ENCODE peak calls at places on chromosomes 12 and 14, in five cellular contexts. One of them, this sample, is unnamed. For H3K27me3, the result is how much of the 10 kb centered on the place peaks cover.

GRCh38 chr12:77236066-77236465 is 170.7 kb upstream of the E2F7 start:
- DNase-seq in lung: no peak
- DNase-seq in keratinocyte: no peak
- DNase-seq in mammary epithelial cell: no peak
- DNase-seq in AG04450: no peak
- DNase-seq in this sample: no peak

GRCh38 chr12:120640840-120641833 is 711 bp downstream of the CABP1 start:
- DNase-seq in lung: peak
- DNase-seq in keratinocyte: no peak
- DNase-seq in mammary epithelial cell: peak
- DNase-seq in AG04450: no peak
- DNase-seq in this sample: peak

GRCh38 chr12:64098709-64099354 is 123.3 kb downstream of the KICS2 start:
- DNase-seq in lung: no peak
- DNase-seq in keratinocyte: no peak
- DNase-seq in mammary epithelial cell: no peak
- DNase-seq in AG04450: no peak
- DNase-seq in this sample: no peak

GRCh38 chr12:100827901-100828520 is 33.4 kb downstream of the ANO4 start:
- DNase-seq in lung: no peak
- DNase-seq in keratinocyte: no peak
- DNase-seq in mammary epithelial cell: peak
- DNase-seq in AG04450: no peak
- DNase-seq in this sample: peak

GRCh38 chr14:32372154-32372553 is 43.1 kb downstream of the AKAP6 start:
- DNase-seq in lung: no peak
- DNase-seq in keratinocyte: peak
- DNase-seq in mammary epithelial cell: peak
- DNase-seq in AG04450: peak
- DNase-seq in this sample: peak

GRCh38 chr12:114676142-114676741 is 7.7 kb downstream of the TBX3 start:
- DNase-seq in lung: no peak
- DNase-seq in keratinocyte: no peak
- DNase-seq in mammary epithelial cell: peak
- DNase-seq in AG04450: no peak
- DNase-seq in this sample: no peak

GRCh38 chr12:100808777-100809176 is 14.2 kb downstream of the ANO4 start:
- DNase-seq in lung: no peak
- DNase-seq in keratinocyte: no peak
- DNase-seq in mammary epithelial cell: no peak
- DNase-seq in AG04450: no peak
- DNase-seq in this sample: no peak

GRCh38 chr12:116838395-116838794 is 42.8 kb downstream of the HRK start:
- DNase-seq in lung: no peak
- DNase-seq in keratinocyte: no peak
- DNase-seq in mammary epithelial cell: no peak
- DNase-seq in AG04450: no peak
- DNase-seq in this sample: no peak

GRCh38 chr12:81949721-81950120 is 190.6 kb upstream of the PPFIA2 start:
- DNase-seq in lung: no peak
- DNase-seq in keratinocyte: no peak
- DNase-seq in mammary epithelial cell: no peak
- DNase-seq in AG04450: no peak
- DNase-seq in this sample: no peak

GRCh38 chr12:113152835-113153814 is 3.6 kb downstream of the CFAP73 start:
- DNase-seq in lung: peak
- DNase-seq in keratinocyte: no peak
- DNase-seq in mammary epithelial cell: peak
- DNase-seq in AG04450: no peak
- DNase-seq in this sample: peak

GRCh38 chr14:54603362-54603761 is 36.4 kb downstream of the SAMD4A start:
- DNase-seq in lung: no peak
- DNase-seq in keratinocyte: no peak
- DNase-seq in mammary epithelial cell: peak
- DNase-seq in AG04450: no peak
- DNase-seq in this sample: peak

DNA sequence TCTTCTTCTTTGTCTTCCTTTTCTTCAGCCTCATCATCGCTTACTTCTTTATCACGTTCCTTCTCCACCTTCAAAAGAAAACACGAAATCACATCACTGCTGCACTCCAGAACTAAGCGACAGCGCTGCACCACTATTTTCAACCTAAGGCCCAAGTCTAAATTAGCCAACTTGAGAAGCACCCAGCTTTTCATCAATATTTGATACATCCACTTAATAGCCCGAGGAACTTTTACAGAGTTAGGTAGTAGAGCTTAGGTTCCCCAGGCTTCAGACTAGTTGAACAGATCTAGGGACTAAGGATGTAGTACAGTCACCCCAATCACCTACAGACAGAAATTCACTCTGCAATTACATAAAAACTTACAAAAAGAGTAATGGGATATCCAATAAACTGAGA is 1.9 kb downstream of the HSP90AA1 start:
- DNase-seq in lung: no peak
- DNase-seq in keratinocyte: no peak
- DNase-seq in mammary epithelial cell: no peak
- DNase-seq in AG04450: no peak
- DNase-seq in this sample: no peak
- H3K4me3 ChIP-seq in lung: no peak
- H3K4me3 ChIP-seq in keratinocyte: peak
- H3K4me3 ChIP-seq in mammary epithelial cell: peak
- H3K4me3 ChIP-seq in AG04450: peak
- H3K4me3 ChIP-seq in this sample: no peak

DNA sequence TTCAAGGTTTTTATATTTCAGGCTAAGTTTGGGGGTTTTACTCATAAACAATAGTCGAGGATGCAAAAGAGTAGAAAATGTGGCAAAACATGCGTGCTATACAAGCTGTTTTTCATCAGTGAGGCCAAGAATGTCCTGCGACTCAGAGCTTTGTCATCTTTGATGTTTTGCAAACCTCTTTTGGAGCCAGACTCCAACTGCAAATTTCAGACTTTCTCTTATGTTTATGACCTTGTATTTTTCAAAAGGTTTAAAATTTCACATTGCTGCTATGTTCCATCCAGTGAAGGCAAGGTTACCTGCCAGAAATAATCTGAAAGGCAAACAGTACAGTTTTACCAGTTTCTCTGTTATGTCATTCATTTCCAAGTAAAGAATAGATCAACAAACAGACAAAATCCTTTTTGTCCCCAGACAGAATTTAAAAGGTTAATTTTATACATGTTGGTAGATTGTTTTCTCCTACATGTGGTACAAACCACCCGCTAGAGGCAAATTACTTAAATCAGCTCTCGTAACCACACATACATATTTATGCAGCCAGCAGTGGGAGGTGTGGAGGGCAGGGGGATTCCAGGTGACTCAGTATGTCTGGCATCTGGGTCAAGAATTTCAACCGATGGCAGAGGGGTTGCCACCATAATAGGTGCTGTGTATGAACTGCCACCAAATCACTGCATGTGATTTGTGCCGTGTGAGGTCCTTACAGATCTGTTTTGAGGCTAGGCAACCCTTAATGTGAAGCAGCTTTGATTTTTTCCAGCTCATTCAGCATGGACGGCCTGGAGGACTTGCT is 119.8 kb upstream of the CPM start:
- DNase-seq in lung: peak
- DNase-seq in keratinocyte: peak
- DNase-seq in mammary epithelial cell: peak
- DNase-seq in AG04450: peak
- DNase-seq in this sample: peak
- TF ChIP-seq CTCF in lung: no peak
- TF ChIP-seq CTCF in keratinocyte: no peak
- TF ChIP-seq CTCF in mammary epithelial cell: peak
- TF ChIP-seq CTCF in AG04450: peak
- TF ChIP-seq CTCF in this sample: no peak

GRCh38 chr12:111171334-111171733 is 197.6 kb downstream of the PHETA1 start:
- DNase-seq in lung: no peak
- DNase-seq in keratinocyte: no peak
- DNase-seq in mammary epithelial cell: no peak
- DNase-seq in AG04450: no peak
- DNase-seq in this sample: no peak

GRCh38 chr12:111166779-111167540 is 201.9 kb downstream of the PHETA1 start:
- DNase-seq in lung: no peak
- DNase-seq in keratinocyte: no peak
- DNase-seq in mammary epithelial cell: no peak
- DNase-seq in AG04450: no peak
- DNase-seq in this sample: no peak

GRCh38 chr12:111169032-111169431 is 199.9 kb downstream of the PHETA1 start:
- DNase-seq in lung: no peak
- DNase-seq in keratinocyte: no peak
- DNase-seq in mammary epithelial cell: no peak
- DNase-seq in AG04450: no peak
- DNase-seq in this sample: no peak

GRCh38 chr12:111170559-111170958 is 198.3 kb downstream of the PHETA1 start:
- DNase-seq in lung: no peak
- DNase-seq in keratinocyte: no peak
- DNase-seq in mammary epithelial cell: no peak
- DNase-seq in AG04450: no peak
- DNase-seq in this sample: no peak

DNA sequence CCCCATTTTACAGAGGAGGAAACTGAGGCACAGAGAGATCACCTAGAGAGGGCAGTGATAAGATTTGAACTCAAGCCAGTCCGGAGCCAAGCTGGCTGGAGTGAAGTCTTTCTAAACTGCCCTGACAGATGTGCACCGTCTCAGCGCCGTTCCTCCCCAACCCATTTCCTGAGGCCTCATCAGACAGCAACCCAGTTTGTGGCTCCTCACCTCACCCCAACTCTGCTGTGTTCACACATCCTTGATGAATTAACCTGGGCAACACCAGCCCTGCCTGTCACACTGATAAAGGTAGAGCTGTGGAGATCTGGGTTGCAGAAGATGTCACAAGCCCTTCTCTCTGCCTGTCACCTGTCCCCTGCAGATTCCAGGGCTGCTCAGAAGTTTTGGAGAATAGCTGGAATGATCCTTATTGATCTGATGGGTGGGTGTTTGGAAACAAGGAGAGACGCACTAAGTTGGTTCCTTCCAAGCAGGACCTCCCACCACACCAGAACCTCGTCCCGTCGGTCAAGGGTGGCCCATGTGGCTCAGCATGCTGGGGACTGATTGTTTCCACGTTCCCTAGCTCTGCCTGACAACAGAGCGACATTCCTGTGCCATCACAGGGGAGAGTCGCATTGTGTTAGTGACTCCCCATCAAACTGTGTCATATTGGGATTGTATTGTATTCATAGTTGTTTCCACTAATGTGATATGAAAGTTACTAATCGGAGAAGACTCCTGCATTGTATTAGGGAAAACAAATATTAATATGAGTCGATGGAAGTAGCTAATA is 200.7 kb downstream of the PHETA1 start:
- DNase-seq in lung: no peak
- DNase-seq in keratinocyte: no peak
- DNase-seq in mammary epithelial cell: no peak
- DNase-seq in AG04450: no peak
- DNase-seq in this sample: no peak
- H3K27me3 ChIP-seq in lung: under half
- H3K27me3 ChIP-seq in keratinocyte: under half
- H3K27me3 ChIP-seq in mammary epithelial cell: under half
- H3K27me3 ChIP-seq in AG04450: under half
- H3K27me3 ChIP-seq in this sample: under half

GRCh38 chr14:61386173-61386772 is 64.9 kb downstream of the PRKCH start:
- DNase-seq in lung: no peak
- DNase-seq in keratinocyte: no peak
- DNase-seq in mammary epithelial cell: no peak
- DNase-seq in AG04450: no peak
- DNase-seq in this sample: no peak

GRCh38 chr14:61387076-61387475 is 65.7 kb downstream of the PRKCH start:
- DNase-seq in lung: no peak
- DNase-seq in keratinocyte: no peak
- DNase-seq in mammary epithelial cell: no peak
- DNase-seq in AG04450: no peak
- DNase-seq in this sample: no peak

GRCh38 chr14:61382842-61383241 is 61.5 kb downstream of the PRKCH start:
- DNase-seq in lung: no peak
- DNase-seq in keratinocyte: no peak
- DNase-seq in mammary epithelial cell: no peak
- DNase-seq in AG04450: no peak
- DNase-seq in this sample: no peak

GRCh38 chr14:61388173-61388975 is 67.0 kb downstream of the PRKCH start:
- DNase-seq in lung: no peak
- DNase-seq in keratinocyte: peak
- DNase-seq in mammary epithelial cell: peak
- DNase-seq in AG04450: no peak
- DNase-seq in this sample: peak

DNA sequence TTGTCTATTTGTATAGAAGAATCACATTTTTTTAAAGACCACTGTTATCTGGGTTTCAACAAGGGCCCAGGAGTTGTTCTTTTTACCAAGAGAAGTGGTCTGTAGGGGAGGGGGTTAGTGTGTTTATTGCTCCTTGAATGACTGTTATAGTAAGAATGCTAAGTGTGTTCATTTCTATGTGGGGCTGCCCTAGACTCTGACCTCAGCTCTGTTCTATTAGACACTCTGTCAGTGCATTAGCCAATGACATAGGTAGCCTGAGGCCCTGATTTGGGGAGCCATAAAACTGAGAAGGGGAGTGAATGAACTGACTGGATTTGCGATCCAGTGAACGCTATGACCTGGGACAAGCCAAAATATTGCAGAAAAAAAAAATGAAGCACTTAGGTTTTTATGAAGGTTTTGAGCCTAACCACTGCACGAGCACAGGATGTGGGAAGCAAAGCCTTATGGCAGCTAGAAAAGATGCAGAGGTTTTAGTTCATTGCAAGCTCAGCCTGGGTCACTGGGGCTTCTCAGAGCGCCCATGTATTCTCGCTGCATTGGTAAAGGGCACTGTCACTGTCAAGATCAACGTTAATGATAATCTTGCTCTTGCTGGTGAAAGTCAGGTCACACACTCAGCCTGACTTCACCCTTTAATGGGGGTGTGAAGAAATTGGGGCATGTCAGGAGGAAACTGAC is 63.8 kb downstream of the PRKCH start:
- DNase-seq in lung: no peak
- DNase-seq in keratinocyte: no peak
- DNase-seq in mammary epithelial cell: no peak
- DNase-seq in AG04450: no peak
- DNase-seq in this sample: no peak
- H3K4me3 ChIP-seq in lung: no peak
- H3K4me3 ChIP-seq in keratinocyte: no peak
- H3K4me3 ChIP-seq in mammary epithelial cell: no peak
- H3K4me3 ChIP-seq in AG04450: no peak
- H3K4me3 ChIP-seq in this sample: no peak

GRCh38 chr12:51240971-51241370 is 2.3 kb downstream of the DAZAP2 start:
- DNase-seq in lung: no peak
- DNase-seq in keratinocyte: no peak
- DNase-seq in mammary epithelial cell: peak
- DNase-seq in AG04450: peak
- DNase-seq in this sample: peak

GRCh38 chr12:51242896-51243295 is 4.3 kb downstream of the DAZAP2 start:
- DNase-seq in lung: no peak
- DNase-seq in keratinocyte: no peak
- DNase-seq in mammary epithelial cell: no peak
- DNase-seq in AG04450: no peak
- DNase-seq in this sample: no peak

GRCh38 chr12:51242150-51242549 is 3.5 kb downstream of the DAZAP2 start:
- DNase-seq in lung: no peak
- DNase-seq in keratinocyte: no peak
- DNase-seq in mammary epithelial cell: no peak
- DNase-seq in AG04450: no peak
- DNase-seq in this sample: no peak

GRCh38 chr12:51238037-51238509 is 553 bp upstream of the DAZAP2 start:
- DNase-seq in lung: no peak
- DNase-seq in keratinocyte: no peak
- DNase-seq in mammary epithelial cell: no peak
- DNase-seq in AG04450: no peak
- DNase-seq in this sample: peak

GRCh38 chr12:51238510-51239334 is at the start of gene DAZAP2:
- DNase-seq in lung: peak
- DNase-seq in keratinocyte: peak
- DNase-seq in mammary epithelial cell: peak
- DNase-seq in AG04450: peak
- DNase-seq in this sample: peak
- TF ChIP-seq CTCF in lung: no peak
- TF ChIP-seq CTCF in keratinocyte: no peak
- TF ChIP-seq CTCF in mammary epithelial cell: peak
- TF ChIP-seq CTCF in AG04450: peak
- TF ChIP-seq CTCF in this sample: peak

This sample was measured in bronchial epithelial cell.